ENCODE peak calls at places on chromosomes 5 and 9, in ten cellular contexts. I, S, G, R, A, V, Q, M, Y and P are unnamed samples.

GRCh38 chr9:130172858-130173461 is 756 bp downstream of the NCS1 start:
- DNase-seq in A (peak; percentile 66), Y (no peak), V (no peak), S (no peak), I (no peak), Q (no peak), R (peak; percentile 42), M (no peak), G (peak; percentile 44), P (no peak)

GRCh38 chr9:108535526-108535925 is 320.3 kb downstream of the ACTL7B start:
- DNase-seq in R (peak; percentile 27), Y (no peak), M (no peak), I (no peak), S (peak; percentile 51), Q (no peak), V (peak; percentile 31), A (peak; percentile 45), G (no peak), P (no peak)

GRCh38 chr9:10144336-10144735 is 468.5 kb downstream of the PTPRD start:
- DNase-seq in S (no peak), A (no peak), Y (no peak), R (no peak), G (no peak), I (no peak), M (no peak), Q (no peak), V (no peak), P (no peak)

GRCh38 chr5:143131983-143132382 is 271.5 kb downstream of the NR3C1 start:
- DNase-seq in G (no peak), I (no peak), V (no peak), Y (no peak), M (no peak), A (no peak), S (no peak), R (no peak), Q (no peak), P (no peak)

GRCh38 chr9:128081052-128081451 is 13.0 kb downstream of the SLC25A25 start:
- DNase-seq in Y (no peak), A (peak; percentile 53), G (no peak), I (no peak), S (peak; percentile 88), M (peak; percentile 81), Q (no peak), V (peak; percentile 99), R (no peak), P (no peak)

GRCh38 chr9:129242971-129243561 is 65.0 kb upstream of the IER5L start:
- DNase-seq in Q (no peak), G (no peak), A (no peak), S (peak; percentile 14), V (peak; percentile 55), I (no peak), Y (peak; percentile 84), R (no peak), M (peak; percentile 34), P (no peak)

GRCh38 chr9:113857875-113858274 is 18.2 kb upstream of the ZNF618 start:
- DNase-seq in A (no peak), I (no peak), Q (no peak), Y (no peak), M (peak; percentile 26), V (no peak), G (no peak), S (no peak), R (no peak), P (no peak)

GRCh38 chr5:8184455-8185063 is 315.6 kb downstream of the MTRR start:
- DNase-seq in Y (no peak), R (peak; percentile 30), Q (no peak), G (peak; percentile 53), S (peak; percentile 17), V (peak; percentile 16), I (no peak), A (peak; percentile 66), M (no peak), P (no peak)

GRCh38 chr5:170773031-170773985 is 10.2 kb upstream of the GABRP start:
- DNase-seq in S (no peak), A (no peak), R (no peak), I (no peak), M (no peak), V (no peak), G (peak; percentile 63), Q (no peak), Y (no peak), P (no peak)

GRCh38 chr9:99881769-99882168 is 24.7 kb upstream of the STX17 start:
- DNase-seq in V (no peak), Q (no peak), G (no peak), R (no peak), A (no peak), S (no peak), Y (no peak), I (no peak), M (no peak), P (no peak)

GRCh38 chr5:91125916-91126315 is 257.2 kb downstream of the ARRDC3 start:
- DNase-seq in G (peak; percentile 11), I (no peak), M (no peak), R (no peak), V (no peak), S (no peak), Y (no peak), A (no peak), Q (no peak), P (no peak)

GRCh38 chr9:124969401-124969800 is 28.5 kb upstream of the GOLGA1 start:
- DNase-seq in R (no peak), S (no peak), Q (no peak), I (no peak), M (no peak), G (no peak), Y (no peak), V (no peak), A (no peak), P (no peak)
- H3K4me3 ChIP-seq in R (no peak overlapping the region), S (no peak overlapping the region), Q (no peak overlapping the region), I (no peak overlapping the region), M (no peak overlapping the region), G (no peak overlapping the region), Y (no peak overlapping the region), V (no peak overlapping the region), A (no peak overlapping the region), P (no peak overlapping the region)

DNA sequence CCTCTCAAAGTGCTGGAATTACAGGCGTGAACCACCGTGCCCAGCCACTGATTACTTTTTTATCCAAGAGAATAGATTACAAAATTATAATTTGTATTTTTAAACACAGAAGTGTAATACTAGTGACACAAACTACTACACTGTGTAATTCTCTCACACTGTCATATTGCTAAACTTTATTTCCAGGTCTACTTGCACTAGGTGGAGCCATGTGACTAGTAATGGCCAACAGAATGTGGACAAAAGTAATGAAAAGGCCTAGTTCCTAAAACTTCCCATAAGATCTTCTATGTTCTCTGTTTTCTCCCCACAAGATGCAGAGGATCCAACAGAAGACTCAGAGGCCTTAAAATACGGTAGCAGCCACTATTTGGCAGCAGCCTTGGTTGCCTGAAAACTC is 27.3 kb downstream of the NADK2 start:
- DNase-seq in G (no peak), I (no peak), A (no peak), Y (no peak), V (no peak), S (no peak), M (no peak), R (no peak), Q (no peak), P (no peak)
- TF ChIP-seq CTCF in G (peak; percentile 30), I (no peak), A (no peak), Y (no peak), V (no peak), S (no peak), M (no peak), R (peak; percentile 15), Q (no peak), P (peak; percentile 16)

GRCh38 chr5:93588586-93589347 is 5.7 kb downstream of the NR2F1 start:
- DNase-seq in I (no peak), A (no peak), V (peak; percentile 63), M (no peak), G (no peak), Y (no peak), S (no peak), R (no peak), Q (no peak), P (no peak)

GRCh38 chr5:93589348-93589662 is 6.3 kb downstream of the NR2F1 start:
- DNase-seq in I (no peak), V (peak; percentile 32), A (no peak), R (no peak), Y (no peak), G (no peak), S (no peak), Q (no peak), M (no peak), P (no peak)

GRCh38 chr5:93589812-93590215 is 6.8 kb downstream of the NR2F1 start:
- DNase-seq in M (no peak), R (no peak), Q (no peak), Y (no peak), V (peak; percentile 52), G (no peak), A (no peak), I (no peak), S (no peak), P (no peak)

GRCh38 chr5:93591323-93591945 is 8.4 kb downstream of the NR2F1 start:
- DNase-seq in I (no peak), R (no peak), A (no peak), V (peak; percentile 7), Y (no peak), M (no peak), Q (no peak), G (no peak), S (no peak), P (no peak)

GRCh38 chr5:93590511-93590910 is 7.5 kb downstream of the NR2F1 start:
- DNase-seq in V (peak; percentile 58), S (no peak), G (no peak), Y (no peak), M (no peak), Q (no peak), I (no peak), R (no peak), A (no peak), P (no peak)
- H3K4me3 ChIP-seq in V (peak overlapping the region; percentile 69), S (no peak overlapping the region), G (no peak overlapping the region), Y (no peak overlapping the region), M (peak overlapping the region; percentile 93), Q (no peak overlapping the region), I (no peak overlapping the region), R (no peak overlapping the region), A (no peak overlapping the region), P (no peak overlapping the region)

GRCh38 chr5:139638736-139639618 is 9.2 kb upstream of the CXXC5 start:
- DNase-seq in A (peak; percentile 82), M (no peak), S (no peak), V (no peak), Y (peak; percentile 52), R (no peak), I (no peak), G (no peak), Q (no peak), P (no peak)

GRCh38 chr5:139638090-139638735 is 9.9 kb upstream of the CXXC5 start:
- DNase-seq in Y (peak; percentile 96), G (peak; percentile 84), S (peak; percentile 74), R (no peak), Q (peak; percentile 78), A (peak; percentile 81), V (peak; percentile 64), I (no peak), M (peak; percentile 65), P (no peak)

GRCh38 chr5:139636975-139637408 is 11.2 kb upstream of the CXXC5 start:
- DNase-seq in V (no peak), I (no peak), Q (no peak), G (no peak), R (no peak), S (peak; percentile 60), Y (no peak), A (no peak), M (peak; percentile 71), P (no peak)

GRCh38 chr5:139636207-139636792 is 11.8 kb upstream of the CXXC5 start:
- DNase-seq in M (no peak), R (no peak), S (peak; percentile 18), Y (no peak), I (no peak), G (no peak), A (no peak), Q (no peak), V (no peak), P (no peak)

GRCh38 chr5:139637438-139638089 is 10.6 kb upstream of the CXXC5 start:
- DNase-seq in Y (peak; percentile 94), Q (peak; percentile 85), S (peak; percentile 72), G (peak; percentile 77), A (peak; percentile 89), M (peak; percentile 70), V (peak; percentile 80), I (no peak), R (no peak), P (no peak)
- TF ChIP-seq CTCF in Y (peak; percentile 23), Q (no peak), S (no peak), G (no peak), A (no peak), M (no peak), V (peak; percentile 22), I (peak; percentile 45), R (no peak), P (peak; percentile 31)